ENCODE peak calls at places on chromosomes 4 and X, in four cellular contexts. Q is NB4, C is heart right ventricle, T is upper lobe of right lung. J is an unnamed sample.

GRCh38 chr4:109576462-109576861 is 16.4 kb downstream of the MCUB start:
- DNase-seq in Q (peak), C (peak), T (no peak), J (no peak)

GRCh38 chrX:115560211-115560977 is 580 bp upstream of the PLS3 start:
- DNase-seq in Q (no peak), C (no peak), T (no peak), J (no peak)

GRCh38 chr4:154743683-154744340 is at the start of gene LRAT:
- DNase-seq in Q (no peak), C (no peak), T (peak), J (no peak)

GRCh38 chrX:113790987-113791386 is 792.9 kb upstream of the HTR2C start:
- DNase-seq in Q (no peak), C (no peak), T (no peak), J (no peak)

GRCh38 chr4:119286377-119287002 is 35.4 kb downstream of the FABP2 start:
- DNase-seq in Q (peak), C (peak), T (no peak), J (peak)

GRCh38 chr4:140095694-140096482 is 58.1 kb downstream of the MAML3 start:
- DNase-seq in Q (peak), C (peak), T (no peak), J (no peak)

GRCh38 chr4:134201216-134202098 is at the start of gene PABPC4L:
- DNase-seq in Q (no peak), C (peak), T (peak), J (no peak)

GRCh38 chrX:132909643-132910042 is 48.8 kb downstream of the HS6ST2 start:
- DNase-seq in Q (peak), C (no peak), T (no peak), J (no peak)

GRCh38 chrX:69025802-69026301 is 139.4 kb downstream of the PJA1 start:
- DNase-seq in Q (peak), C (no peak), T (no peak), J (no peak)

GRCh38 chrX:123860983-123861382 is 1.1 kb downstream of the XIAP start:
- DNase-seq in Q (no peak), C (no peak), T (no peak), J (no peak)

GRCh38 chr4:130640583-130640982 is 1544.6 kb downstream of the C4orf33 start:
- DNase-seq in Q (no peak), C (no peak), T (no peak), J (peak)

GRCh38 chr4:72119946-72120345 is 88.1 kb downstream of the NPFFR2 start:
- DNase-seq in Q (no peak), C (no peak), T (no peak), J (no peak)

GRCh38 chr4:111773858-111774257 is 371.4 kb upstream of the FAM241A start:
- DNase-seq in Q (no peak), C (no peak), T (no peak), J (no peak)

GRCh38 chr4:186710521-186711119 is 13.0 kb downstream of the FAT1 start:
- DNase-seq in Q (no peak), C (no peak), T (no peak), J (no peak)

GRCh38 chr4:55742655-55743191 is 76.9 kb upstream of the EXOC1L start:
- DNase-seq in Q (no peak), C (no peak), T (no peak), J (no peak)

GRCh38 chrX:150326843-150327242 is 36.3 kb upstream of the MAMLD1 start:
- DNase-seq in Q (no peak), C (no peak), T (no peak), J (no peak)

GRCh38 chr4:109164011-109164410 is 138.4 kb downstream of the COL25A1 start:
- DNase-seq in Q (no peak), C (no peak), T (no peak), J (no peak)

GRCh38 chr4:169283114-169283509 is 12.4 kb upstream of the SH3RF1 start:
- DNase-seq in Q (no peak), C (no peak), T (no peak), J (no peak)

DNA sequence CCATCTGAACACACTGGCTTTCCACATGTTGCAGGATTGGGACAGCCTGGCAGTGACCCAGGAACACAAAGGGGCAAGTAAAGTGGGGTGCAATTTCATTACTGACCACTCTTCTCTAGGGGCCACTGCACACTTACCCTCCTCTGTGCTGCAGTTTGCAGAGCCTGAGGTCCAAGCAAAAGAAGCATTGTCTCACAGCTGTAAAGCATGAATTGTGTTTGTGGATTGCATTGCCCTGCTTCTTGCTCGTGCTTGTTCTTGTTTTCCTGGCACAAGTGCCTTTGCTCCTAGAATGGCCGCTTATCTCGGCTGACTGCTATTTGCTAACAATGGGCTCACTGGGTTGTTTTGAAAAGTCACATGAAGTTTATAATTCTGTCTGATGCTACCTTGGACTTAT is 209.1 kb upstream of the JADE1 start:
- DNase-seq in Q (no peak), C (no peak), T (no peak), J (no peak)
- H3K4me3 ChIP-seq in Q (no peak), C (no peak), T (no peak), J (no peak)

GRCh38 chr4:159925770-159926169 is 822.9 kb downstream of the RAPGEF2 start:
- DNase-seq in Q (no peak), C (no peak), T (no peak), J (no peak)

GRCh38 chr4:159922119-159922518 is 819.2 kb downstream of the RAPGEF2 start:
- DNase-seq in Q (no peak), C (no peak), T (no peak), J (no peak)

GRCh38 chr4:159926871-159927270 is 824.0 kb downstream of the RAPGEF2 start:
- DNase-seq in Q (no peak), C (no peak), T (no peak), J (no peak)

GRCh38 chr4:159927781-159928180 is 824.9 kb downstream of the RAPGEF2 start:
- DNase-seq in Q (no peak), C (no peak), T (no peak), J (no peak)
- TF ChIP-seq CTCF in Q (no peak), C (no peak), T (no peak), J (no peak)

GRCh38 chr4:77845929-77846328 is 16.7 kb upstream of the MRPL1 start:
- DNase-seq in Q (no peak), C (no peak), T (no peak), J (no peak)
- H3K4me3 ChIP-seq in Q (no peak), C (no peak), T (no peak), J (no peak)

GRCh38 chr4:156132196-156132595 is 178.5 kb upstream of the CTSO start:
- DNase-seq in Q (no peak), C (no peak), T (no peak), J (no peak)

GRCh38 chr4:156128616-156129015 is 174.9 kb upstream of the CTSO start:
- DNase-seq in Q (no peak), C (no peak), T (no peak), J (no peak)
- TF ChIP-seq CTCF in Q (no peak), C (no peak), T (no peak), J (no peak)

DNA sequence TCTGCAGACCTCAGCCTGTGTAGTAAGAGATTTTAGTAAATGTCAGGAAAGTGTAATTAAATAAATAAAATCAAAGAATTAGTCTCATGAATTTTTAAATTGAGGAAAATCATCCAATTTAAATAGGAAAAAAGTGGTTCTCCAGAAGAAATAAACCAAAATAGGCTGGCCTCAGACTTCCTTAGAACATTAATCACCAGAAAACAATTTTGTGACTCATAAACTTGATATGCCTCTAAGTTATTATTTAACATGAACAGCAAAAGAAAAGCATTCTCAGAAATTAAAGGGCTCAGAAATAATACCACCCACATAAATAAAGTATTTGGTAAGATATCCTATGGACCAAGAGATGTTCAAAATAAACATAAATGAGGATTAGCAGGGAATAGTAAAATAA is 14.3 kb downstream of the FAM47B start:
- DNase-seq in Q (no peak), C (no peak), T (no peak), J (no peak)
- H3K4me3 ChIP-seq in Q (no peak), C (no peak), T (no peak), J (no peak)

GRCh38 chr4:30717208-30718020 is 2.8 kb upstream of the PCDH7 start:
- DNase-seq in Q (peak), C (peak), T (peak), J (no peak)
- TF ChIP-seq CTCF in Q (no peak), C (no peak), T (no peak), J (no peak)

GRCh38 chrX:154549766-154550165 is 2.3 kb downstream of the IKBKG start:
- DNase-seq in Q (no peak), C (no peak), T (no peak), J (no peak)
- H3K4me3 ChIP-seq in Q (no peak), C (no peak), T (no peak), J (no peak)

DNA sequence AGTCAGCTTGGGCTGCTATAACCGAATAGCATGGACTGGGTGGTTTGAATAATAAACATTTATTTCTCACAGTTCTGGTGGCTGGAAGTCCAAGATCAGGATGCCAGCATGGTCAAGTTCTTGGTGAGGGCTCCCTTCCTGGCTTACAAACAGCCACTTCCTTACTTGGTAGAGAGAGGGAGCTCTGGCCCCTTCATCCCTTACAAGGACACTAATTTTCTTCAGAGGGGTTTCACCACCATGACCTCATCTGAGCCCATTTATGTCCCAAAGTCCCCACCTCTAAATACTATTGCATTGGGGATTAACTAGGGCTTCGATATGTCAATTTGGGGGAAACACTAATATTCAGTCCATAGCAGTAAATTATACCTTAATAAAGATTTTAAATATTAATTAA is 61.8 kb downstream of the CLNK start:
- DNase-seq in Q (peak), C (no peak), T (no peak), J (no peak)
- TF ChIP-seq CTCF in Q (peak), C (no peak), T (no peak), J (peak)

J was measured in LNCaP clone FGC.